ENCODE peak calls at places on chromosomes 1 and 21, in seven cellular contexts. S is mucosa of gallbladder; O is CD4-positive, alpha-beta memory T cell; T is stimulated activated CD8-positive, alpha-beta memory T cell treated with anti-CD3 and anti-CD28 coated beads, Interleukin-15, amount 100 ng/mL, for 1 hour; R is psoas muscle; A is mesendoderm; M is kidney tubule cell. I is an unnamed sample.

GRCh38 chr1:178310685-178311105 is 186.1 kb downstream of the CLEC20A start:
- DNase-seq in S (no peak), O (peak; percentile 13), T (no peak), R (no peak), A (peak; percentile 93), M (peak; percentile 87), I (no peak)

GRCh38 chr1:200880212-200880611 is 7.4 kb downstream of the GPR25 start:
- DNase-seq in S (no peak), O (no peak), T (no peak), R (no peak), A (no peak), M (peak; percentile 25), I (no peak)

GRCh38 chr1:180609643-180610555 is 21.9 kb upstream of the XPR1 start:
- DNase-seq in S (no peak), O (no peak), T (no peak), R (peak; percentile 58), A (no peak), M (no peak), I (no peak)

GRCh38 chr1:173341307-173341706 is 134.2 kb upstream of the TNFSF4 start:
- DNase-seq in S (no peak), O (no peak), T (no peak), R (no peak), A (no peak), M (peak; percentile 53), I (no peak)

GRCh38 chr21:26964379-26964778 is 2.5 kb downstream of the ADAMTS5 start:
- DNase-seq in S (peak; percentile 44), O (no peak), T (no peak), R (peak; percentile 85), A (peak; percentile 96), M (peak; percentile 75), I (peak; percentile 35)

GRCh38 chr21:25506887-25507286 is 100.4 kb downstream of the MRPL39 start:
- DNase-seq in S (no peak), O (no peak), T (no peak), R (no peak), A (no peak), M (peak; percentile 21), I (no peak)

GRCh38 chr21:29053656-29054055 is 19.8 kb downstream of the CCT8 start:
- DNase-seq in S (no peak), O (no peak), T (no peak), R (no peak), A (no peak), M (no peak), I (no peak)

GRCh38 chr1:11134352-11135266 is 34.9 kb upstream of the EXOSC10 start:
- DNase-seq in S (peak; percentile 13), O (no peak), T (no peak), R (peak; percentile 58), A (no peak), M (peak; percentile 63), I (no peak)

GRCh38 chr1:64183380-64183984 is 19.9 kb upstream of the UBE2U start:
- DNase-seq in S (no peak), O (no peak), T (no peak), R (peak; percentile 44), A (peak; percentile 42), M (peak; percentile 34), I (no peak)

GRCh38 chr1:39238476-39238875 is 34.0 kb downstream of the MACF1 start:
- DNase-seq in S (no peak), O (no peak), T (no peak), R (no peak), A (no peak), M (peak; percentile 51), I (no peak)

GRCh38 chr1:203913045-203913444 is 51.6 kb downstream of the SNRPE start:
- DNase-seq in S (no peak), O (no peak), T (no peak), R (no peak), A (no peak), M (no peak), I (no peak)

GRCh38 chr1:115302390-115302961 is 35.6 kb downstream of the NGF start:
- DNase-seq in S (no peak), O (no peak), T (no peak), R (no peak), A (peak; percentile 65), M (peak; percentile 60), I (no peak)

GRCh38 chr1:217435159-217435558 is 195.7 kb downstream of the GPATCH2 start:
- DNase-seq in S (no peak), O (no peak), T (no peak), R (no peak), A (peak; percentile 77), M (no peak), I (no peak)

GRCh38 chr1:150561830-150562367 is 12.7 kb downstream of the ADAMTSL4 start:
- DNase-seq in S (peak; percentile 94), O (peak; percentile 79), T (peak; percentile 76), R (peak; percentile 97), A (peak; percentile 95), M (peak; percentile 91), I (peak; percentile 96)

GRCh38 chr1:22517936-22518335 is 45.4 kb upstream of the EPHA8 start:
- DNase-seq in S (no peak), O (no peak), T (no peak), R (no peak), A (no peak), M (no peak), I (no peak)

GRCh38 chr1:244918422-244919319 is 54.3 kb upstream of the HNRNPU start:
- DNase-seq in S (no peak), O (peak; percentile 78), T (peak; percentile 24), R (peak; percentile 86), A (peak; percentile 22), M (peak; percentile 35), I (peak; percentile 44)

I was measured in transverse colon.